ENCODE peak calls at places on chromosomes 16 and 17, in eight cellular contexts. O, Y, D, L, G, R, N and X are unnamed samples.

GRCh38 chr17:39994448-39994847 is 13.8 kb downstream of the PSMD3 start:
- DNase-seq in O (no peak), Y (no peak), D (no peak), L (no peak), G (no peak), R (no peak), N (no peak), X (no peak)

GRCh38 chr17:71033336-71033735 is 864.0 kb downstream of the KCNJ2 start:
- DNase-seq in O (no peak), Y (no peak), D (no peak), L (no peak), G (no peak), R (peak), N (no peak), X (no peak)

GRCh38 chr16:53614346-53614745 is 89.3 kb downstream of the RPGRIP1L start:
- DNase-seq in O (no peak), Y (no peak), D (no peak), L (no peak), G (no peak), R (no peak), N (no peak), X (no peak)

GRCh38 chr17:21379080-21379711 is 3.0 kb downstream of the KCNJ12 start:
- DNase-seq in O (no peak), Y (no peak), D (no peak), L (no peak), G (no peak), R (no peak), N (no peak), X (no peak)

GRCh38 chr17:50426814-50427787 is 1.1 kb downstream of the ACSF2 start:
- DNase-seq in O (peak), Y (peak), D (peak), L (peak), G (peak), R (peak), N (peak), X (no peak)

GRCh38 chr16:75764154-75764768 is 38.0 kb upstream of the CPHXL start:
- DNase-seq in O (peak), Y (peak), D (peak), L (peak), G (peak), R (peak), N (peak), X (peak)

GRCh38 chr17:59853168-59853918 is 39.4 kb downstream of the TUBD1 start:
- DNase-seq in O (no peak), Y (peak), D (peak), L (peak), G (peak), R (peak), N (peak), X (no peak)

GRCh38 chr17:61323696-61324539 is 75.7 kb upstream of the TBX2 start:
- DNase-seq in O (no peak), Y (no peak), D (no peak), L (no peak), G (peak), R (no peak), N (no peak), X (no peak)

GRCh38 chr17:19723967-19724366 is 7.6 kb upstream of the SLC47A2 start:
- DNase-seq in O (no peak), Y (no peak), D (no peak), L (no peak), G (no peak), R (no peak), N (no peak), X (no peak)

GRCh38 chr16:54204756-54205155 is 81.8 kb downstream of the IRX3 start:
- DNase-seq in O (no peak), Y (no peak), D (no peak), L (no peak), G (no peak), R (no peak), N (no peak), X (no peak)

GRCh38 chr17:5097101-5097834 is 14.4 kb downstream of the ZNF232 start:
- DNase-seq in O (no peak), Y (no peak), D (no peak), L (peak), G (no peak), R (peak), N (no peak), X (no peak)

GRCh38 chr16:66116163-66116792 is 250.2 kb upstream of the CDH5 start:
- DNase-seq in O (no peak), Y (peak), D (peak), L (no peak), G (peak), R (no peak), N (no peak), X (no peak)

GRCh38 chr17:78343099-78343432 is 16.8 kb downstream of the SOCS3 start:
- DNase-seq in O (peak), Y (peak), D (peak), L (no peak), G (peak), R (no peak), N (no peak), X (peak)

GRCh38 chr17:79361221-79361734 is 249.6 kb downstream of the RBFOX3 start:
- DNase-seq in O (no peak), Y (no peak), D (no peak), L (no peak), G (no peak), R (no peak), N (no peak), X (no peak)

GRCh38 chr16:83727018-83727417 is 80.8 kb upstream of the HSBP1 start:
- DNase-seq in O (no peak), Y (peak), D (no peak), L (no peak), G (peak), R (no peak), N (no peak), X (peak)

GRCh38 chr17:32882029-32882428 is 5.1 kb upstream of the MYO1D start:
- DNase-seq in O (no peak), Y (no peak), D (no peak), L (no peak), G (no peak), R (no peak), N (no peak), X (no peak)

GRCh38 chr16:6446370-6446769 is 886.3 kb upstream of the RBFOX1 start:
- DNase-seq in O (no peak), Y (no peak), D (no peak), L (no peak), G (no peak), R (no peak), N (no peak), X (no peak)

GRCh38 chr17:37220609-37220953 is 155.2 kb upstream of the C17orf78 start:
- DNase-seq in O (peak), Y (peak), D (peak), L (peak), G (peak), R (peak), N (peak), X (peak)

GRCh38 chr17:49851387-49852291 is 3.8 kb upstream of the TAC4 start:
- DNase-seq in O (no peak), Y (peak), D (peak), L (peak), G (peak), R (peak), N (peak), X (peak)

GRCh38 chr17:50469005-50469605 is 425 bp upstream of the CHAD start:
- DNase-seq in O (no peak), Y (no peak), D (no peak), L (no peak), G (no peak), R (peak), N (no peak), X (no peak)

GRCh38 chr17:559699-560378 is 154.8 kb downstream of the VPS53 start:
- DNase-seq in O (no peak), Y (peak), D (peak), L (no peak), G (peak), R (no peak), N (no peak), X (peak)

GRCh38 chr17:59093702-59094231 is 12.9 kb downstream of the TRIM37 start:
- DNase-seq in O (no peak), Y (peak), D (peak), L (no peak), G (peak), R (no peak), N (peak), X (peak)

GRCh38 chr16:23324727-23325126 is 22.6 kb downstream of the SCNN1B start:
- DNase-seq in O (no peak), Y (no peak), D (no peak), L (no peak), G (no peak), R (no peak), N (no peak), X (no peak)

GRCh38 chr16:85291302-85292148 is 179.3 kb upstream of the CIBAR2 start:
- DNase-seq in O (no peak), Y (peak), D (no peak), L (no peak), G (peak), R (peak), N (no peak), X (no peak)

DNA sequence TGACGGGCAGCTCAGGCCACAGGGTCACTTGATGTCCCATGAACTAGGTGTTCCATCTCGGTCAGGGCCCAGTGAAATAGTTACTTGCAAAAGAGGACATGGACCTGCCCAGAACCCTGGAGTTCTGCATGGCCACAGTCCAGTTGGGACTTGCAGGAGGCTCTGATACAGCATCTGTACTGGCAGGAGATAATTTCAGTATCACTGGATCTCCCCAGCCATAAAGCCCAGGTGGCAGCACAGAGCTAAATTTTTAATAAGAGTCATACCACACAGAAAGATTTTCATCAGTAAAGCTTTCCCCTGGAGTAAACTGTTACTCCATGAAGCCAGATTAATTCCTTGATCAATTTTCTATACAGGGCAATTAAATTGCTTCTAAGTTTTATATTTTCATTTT is 18.0 kb upstream of the SLC16A5 start:
- DNase-seq in O (no peak), Y (peak), D (peak), L (no peak), G (no peak), R (no peak), N (no peak), X (no peak)
- TF ChIP-seq CTCF in O (peak), Y (peak), D (peak), L (no peak), G (peak), R (no peak), N (no peak), X (peak)

DNA sequence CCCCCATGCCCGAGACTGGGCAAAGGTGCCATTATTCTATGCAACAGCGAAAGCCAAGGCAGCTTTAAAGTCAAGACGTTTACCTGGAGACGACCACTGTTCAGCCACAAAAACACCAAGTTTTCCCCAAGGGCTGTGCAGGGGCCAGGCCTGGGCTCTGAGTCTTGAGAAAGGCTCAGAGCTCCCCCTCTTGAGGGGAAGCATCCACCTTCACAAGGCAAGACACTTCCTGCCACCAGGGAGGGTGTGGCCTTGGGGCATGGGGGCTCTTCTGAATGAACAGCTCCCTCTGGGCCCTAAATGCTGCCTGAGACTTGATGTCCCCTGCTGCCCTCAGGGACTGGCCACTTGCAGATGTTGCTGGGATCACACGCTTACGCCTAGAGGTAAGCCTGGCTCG is 26.5 kb downstream of the PDIA2 start:
- DNase-seq in O (no peak), Y (no peak), D (no peak), L (no peak), G (no peak), R (no peak), N (peak), X (no peak)
- TF ChIP-seq CTCF in O (no peak), Y (no peak), D (no peak), L (no peak), G (no peak), R (no peak), N (no peak), X (no peak)

GRCh38 chr17:17303010-17303846 is at the start of gene NT5M:
- DNase-seq in O (no peak), Y (peak), D (peak), L (peak), G (peak), R (peak), N (peak), X (no peak)

GRCh38 chr17:17298108-17298507 is 5.1 kb upstream of the NT5M start:
- DNase-seq in O (no peak), Y (no peak), D (no peak), L (no peak), G (no peak), R (no peak), N (peak), X (no peak)

GRCh38 chr17:17304521-17304985 is 1.4 kb downstream of the NT5M start:
- DNase-seq in O (no peak), Y (no peak), D (no peak), L (no peak), G (no peak), R (no peak), N (peak), X (no peak)

GRCh38 chr17:17303847-17304490 is 796 bp downstream of the NT5M start:
- DNase-seq in O (no peak), Y (no peak), D (no peak), L (no peak), G (no peak), R (no peak), N (no peak), X (no peak)

GRCh38 chr17:17300624-17301568 is 2.3 kb upstream of the NT5M start:
- DNase-seq in O (no peak), Y (peak), D (peak), L (peak), G (peak), R (peak), N (peak), X (no peak)
- TF ChIP-seq CTCF in O (no peak), Y (no peak), D (no peak), L (no peak), G (no peak), R (no peak), N (no peak), X (no peak)

DNA sequence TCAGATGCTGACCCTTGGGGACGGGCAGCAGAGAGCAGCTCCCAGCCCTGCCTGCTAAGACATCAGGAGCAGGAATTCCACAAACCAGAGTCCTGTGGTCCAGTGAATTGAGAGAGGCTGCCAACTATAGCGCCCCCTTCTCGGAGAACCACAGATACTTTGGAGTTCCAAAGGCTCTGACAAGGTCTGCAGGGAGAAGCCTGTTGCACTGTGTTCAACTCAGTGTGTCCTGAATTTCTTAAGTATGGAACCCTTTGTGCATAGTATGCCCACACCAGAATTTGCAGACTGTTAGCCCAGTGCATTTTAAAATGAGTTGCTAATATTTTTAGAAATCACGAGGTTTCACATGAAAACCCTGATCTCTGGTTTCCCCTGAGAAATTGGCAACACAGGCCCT is 223.4 kb downstream of the KATNIP start:
- DNase-seq in O (no peak), Y (no peak), D (no peak), L (no peak), G (no peak), R (no peak), N (no peak), X (no peak)
- TF ChIP-seq CTCF in O (no peak), Y (no peak), D (no peak), L (no peak), G (no peak), R (no peak), N (no peak), X (no peak)

GRCh38 chr17:82645516-82645915 is 2.7 kb downstream of the WDR45B start:
- DNase-seq in O (no peak), Y (no peak), D (no peak), L (no peak), G (no peak), R (no peak), N (no peak), X (no peak)

GRCh38 chr17:82644148-82644547 is 4.1 kb downstream of the WDR45B start:
- DNase-seq in O (no peak), Y (no peak), D (no peak), L (no peak), G (no peak), R (no peak), N (no peak), X (no peak)

GRCh38 chr17:82640046-82640445 is 8.2 kb downstream of the WDR45B start:
- DNase-seq in O (no peak), Y (no peak), D (no peak), L (no peak), G (no peak), R (no peak), N (no peak), X (no peak)

GRCh38 chr17:82639628-82640027 is 8.6 kb downstream of the WDR45B start:
- DNase-seq in O (no peak), Y (no peak), D (no peak), L (no peak), G (no peak), R (no peak), N (no peak), X (no peak)

GRCh38 chr17:82642022-82642421 is 6.2 kb downstream of the WDR45B start:
- DNase-seq in O (no peak), Y (no peak), D (no peak), L (no peak), G (no peak), R (no peak), N (no peak), X (no peak)
- TF ChIP-seq CTCF in O (no peak), Y (no peak), D (no peak), L (no peak), G (no peak), R (no peak), N (no peak), X (no peak)